ENCODE peak calls at places on chromosomes 2 and 18, in seven cellular contexts. N, H, W, P, Z, J and S are unnamed samples.

GRCh38 chr2:235082939-235083338 is 131.1 kb downstream of the SH3BP4 start:
- DNase-seq in J (no peak), Z (no peak), H (no peak), P (no peak), N (no peak), W (no peak), S (no peak)

GRCh38 chr2:107588181-107588580 is 238.5 kb upstream of the RGPD4 start:
- DNase-seq in P (no peak), W (no peak), J (no peak), Z (no peak), H (no peak), N (no peak), S (no peak)

GRCh38 chr18:987325-988186 is 82.9 kb downstream of the ADCYAP1 start:
- DNase-seq in J (no peak), N (no peak), H (no peak), Z (peak; percentile 68), P (no peak), W (no peak), S (no peak)

GRCh38 chr2:3683748-3684454 is 19.5 kb upstream of the DCDC2C start:
- DNase-seq in P (no peak), H (no peak), Z (no peak), J (no peak), W (no peak), N (no peak), S (no peak)

GRCh38 chr18:78661316-78661715 is 318.3 kb upstream of the SALL3 start:
- DNase-seq in N (no peak), P (no peak), Z (no peak), W (no peak), H (no peak), J (no peak), S (no peak)

GRCh38 chr2:149661844-149662243 is 74.3 kb upstream of the MMADHC start:
- DNase-seq in P (no peak), W (peak; percentile 8), H (no peak), J (no peak), Z (no peak), N (no peak), S (peak; percentile 4)

GRCh38 chr2:111168528-111168929 is 47.8 kb downstream of the BCL2L11 start:
- DNase-seq in W (peak; percentile 32), Z (peak; percentile 88), J (no peak), H (no peak), N (no peak), P (peak; percentile 48), S (no peak)

GRCh38 chr2:125172181-125172580 is 1147.1 kb downstream of the CNTNAP5 start:
- DNase-seq in W (no peak), P (no peak), H (no peak), Z (no peak), N (no peak), J (no peak), S (no peak)

GRCh38 chr2:19474128-19474527 is 115.7 kb upstream of the OSR1 start:
- DNase-seq in J (no peak), H (no peak), W (no peak), Z (no peak), P (no peak), N (peak; percentile 68), S (no peak)

GRCh38 chr18:73840319-73841065 is 307.1 kb downstream of the FBXO15 start:
- DNase-seq in W (no peak), P (no peak), Z (no peak), J (no peak), H (no peak), N (no peak), S (no peak)

GRCh38 chr18:27030403-27030802 is 154.7 kb downstream of the CHST9 start:
- DNase-seq in P (no peak), W (no peak), J (no peak), N (no peak), H (no peak), Z (no peak), S (no peak)

GRCh38 chr2:75787532-75788132 is 76.9 kb upstream of the GCFC2 start:
- DNase-seq in J (peak; percentile 42), P (peak; percentile 10), W (no peak), N (no peak), Z (peak; percentile 23), H (no peak), S (peak; percentile 79)

GRCh38 chr2:105919826-105920225 is 175.1 kb downstream of the NCK2 start:
- DNase-seq in Z (peak; percentile 48), J (no peak), N (no peak), H (no peak), P (peak; percentile 62), W (no peak), S (peak; percentile 72)

GRCh38 chr2:5915926-5916325 is 223.7 kb downstream of the SOX11 start:
- DNase-seq in H (peak; percentile 57), Z (no peak), W (peak; percentile 13), N (no peak), P (no peak), J (no peak), S (peak; percentile 75)

GRCh38 chr2:69682525-69682924 is 39.0 kb upstream of the AAK1 start:
- DNase-seq in W (no peak), P (no peak), N (no peak), Z (no peak), J (no peak), H (no peak), S (no peak)

GRCh38 chr18:38362286-38362792 is 796.7 kb upstream of the CELF4 start:
- DNase-seq in J (no peak), W (no peak), Z (no peak), N (no peak), H (no peak), P (no peak), S (peak; percentile 9)

GRCh38 chr2:121790276-121790956 is 35.0 kb downstream of the TSN start:
- DNase-seq in W (peak; percentile 42), H (no peak), P (peak; percentile 64), J (no peak), Z (no peak), N (no peak), S (peak; percentile 43)

GRCh38 chr2:196696423-196697073 is 57.0 kb downstream of the CCDC150 start:
- DNase-seq in Z (peak; percentile 3), J (no peak), H (no peak), W (no peak), N (no peak), P (peak; percentile 82), S (peak; percentile 2)

GRCh38 chr2:158583923-158584322 is 127.2 kb downstream of the PKP4 start:
- DNase-seq in Z (no peak), W (no peak), N (no peak), P (no peak), J (no peak), H (no peak), S (peak; percentile 14)

GRCh38 chr2:99867690-99868089 is 274.7 kb downstream of the AFF3 start:
- DNase-seq in Z (no peak), N (no peak), P (no peak), J (peak; percentile 34), W (no peak), H (no peak), S (no peak)

GRCh38 chr2:235534608-235535422 is 41.0 kb downstream of the AGAP1 start:
- DNase-seq in J (no peak), W (no peak), Z (no peak), N (no peak), H (no peak), P (no peak), S (no peak)

GRCh38 chr2:114807666-114808065 is 365.2 kb downstream of the DPP10 start:
- DNase-seq in Z (no peak), N (no peak), W (no peak), H (no peak), P (no peak), J (no peak), S (peak; percentile 18)

GRCh38 chr2:32008811-32009478 is 1.9 kb downstream of the MEMO1 start:
- DNase-seq in W (no peak), N (no peak), J (no peak), Z (no peak), H (no peak), P (no peak), S (peak; percentile 19)

GRCh38 chr18:62436636-62437519 is 85.9 kb upstream of the ZCCHC2 start:
- DNase-seq in J (no peak), Z (no peak), H (peak; percentile 59), N (peak; percentile 91), P (no peak), W (no peak), S (no peak)
- TF ChIP-seq POLR2AphosphoS5 in J (no peak), Z (no peak), H (no peak), N (peak; percentile 47), P (no peak), W (no peak), S (no peak)

GRCh38 chr2:40281021-40281940 is 170.6 kb downstream of the SLC8A1 start:
- DNase-seq in W (no peak), J (no peak), N (peak; percentile 76), Z (no peak), H (no peak), P (no peak), S (no peak)
- H3K4me1 ChIP-seq in W (no peaks in the 10 kb centered on the region), J (peaks cover 39% of the 10 kb centered on the region), N (peaks cover 83% of the 10 kb centered on the region), Z (no peaks in the 10 kb centered on the region), H (no peaks in the 10 kb centered on the region), P (no peaks in the 10 kb centered on the region), S (no peaks in the 10 kb centered on the region)

GRCh38 chr2:467892-468630 is 180.2 kb upstream of the ALKAL2 start:
- DNase-seq in N (no peak), J (peak; percentile 76), P (no peak), W (no peak), Z (no peak), H (no peak), S (peak; percentile 54)

GRCh38 chr2:467101-467500 is 179.2 kb upstream of the ALKAL2 start:
- DNase-seq in P (no peak), N (no peak), W (no peak), J (peak; percentile 34), Z (no peak), H (no peak), S (no peak)

GRCh38 chr2:467543-467891 is 179.6 kb upstream of the ALKAL2 start:
- DNase-seq in H (no peak), J (no peak), N (no peak), W (no peak), Z (no peak), P (no peak), S (peak; percentile 40)

GRCh38 chr2:469521-469920 is 181.6 kb upstream of the ALKAL2 start:
- DNase-seq in H (no peak), W (no peak), N (no peak), J (no peak), P (no peak), Z (no peak), S (no peak)

DNA sequence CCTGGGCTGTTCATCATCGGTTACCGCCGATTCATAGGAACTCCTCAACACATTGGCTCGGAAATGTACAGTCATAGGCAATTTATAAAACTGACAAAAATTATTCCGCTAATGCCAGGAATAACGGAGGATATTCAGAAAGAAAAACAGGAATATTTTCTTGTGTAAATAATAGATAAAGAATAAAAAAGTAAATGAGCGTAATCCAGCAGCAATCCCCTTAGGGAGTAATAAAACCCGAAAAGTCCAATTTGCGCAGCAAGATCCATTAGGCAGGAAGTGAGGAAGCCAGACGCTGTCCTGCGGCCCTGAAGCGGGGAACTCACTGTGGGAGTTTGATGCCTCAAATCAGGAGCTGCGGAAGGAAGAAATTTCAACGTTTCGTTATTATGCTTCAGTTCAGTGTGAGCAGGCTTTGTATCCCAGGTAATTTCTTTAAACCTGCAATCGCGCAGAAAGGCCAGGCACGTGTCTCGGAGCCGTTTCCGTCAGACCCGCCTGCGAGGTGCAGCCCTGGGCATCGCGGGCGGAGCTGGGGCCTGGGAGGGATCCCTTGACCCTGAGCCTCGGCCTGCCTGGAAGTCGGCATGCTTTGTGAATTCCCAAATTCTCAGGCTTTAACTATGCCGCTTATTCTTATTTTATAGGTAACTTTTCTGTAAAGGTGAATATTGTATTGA is 180.9 kb upstream of the ALKAL2 start:
- DNase-seq in J (peak; percentile 56), Z (no peak), P (no peak), N (no peak), W (no peak), H (no peak), S (peak; percentile 70)
- TF ChIP-seq POLR2AphosphoS5 in J (no peak), Z (no peak), P (no peak), N (no peak), W (no peak), H (no peak), S (no peak)

GRCh38 chr2:84654414-84654813 is 138.1 kb downstream of the DNAH6 start:
- DNase-seq in Z (no peak), H (no peak), P (no peak), N (no peak), J (no peak), W (no peak), S (no peak)
- H3K4me1 ChIP-seq in Z (no peaks in the 10 kb centered on the region), H (no peaks in the 10 kb centered on the region), P (no peaks in the 10 kb centered on the region), N (no peaks in the 10 kb centered on the region), J (no peaks in the 10 kb centered on the region), W (no peaks in the 10 kb centered on the region), S (no peaks in the 10 kb centered on the region)